ENCODE peak calls at places on chromosomes 11 and 22, in five cellular contexts. G is germinal center, S is epithelial cell of esophagus, P is amniotic stem cell, L is left colon. Q is an unnamed sample.

GRCh38 chr11:78354741-78355705 is 62.6 kb downstream of the GAB2 start:
- DNase-seq in L (no peak), G (no peak), S (no peak), P (no peak), Q (no peak)

GRCh38 chr11:72939031-72939430 is 124.8 kb downstream of the ATG16L2 start:
- DNase-seq in L (no peak), S (no peak), P (no peak), G (no peak), Q (no peak)

GRCh38 chr11:77411717-77412441 is 62.0 kb downstream of the PAK1 start:
- DNase-seq in S (peak; percentile 92), G (peak; percentile 82), P (peak; percentile 80), L (peak; percentile 91), Q (peak; percentile 70)

GRCh38 chr11:119196833-119197483 is 9.2 kb upstream of the CBL start:
- DNase-seq in G (peak; percentile 86), L (peak; percentile 73), P (peak; percentile 54), S (peak; percentile 93), Q (peak; percentile 88)

GRCh38 chr22:49062155-49063039 is 765.3 kb downstream of the BRD1 start:
- DNase-seq in G (no peak), P (no peak), S (no peak), L (no peak), Q (no peak)

GRCh38 chr11:85889676-85890579 is 34.7 kb downstream of the CCDC83 start:
- DNase-seq in L (no peak), P (no peak), S (peak; percentile 89), G (no peak), Q (peak; percentile 93)

GRCh38 chr11:68257477-68258362 is 14.1 kb downstream of the C11orf24 start:
- DNase-seq in P (peak; percentile 86), G (peak; percentile 79), S (peak; percentile 85), L (peak; percentile 100), Q (peak; percentile 77)

GRCh38 chr11:10058356-10058755 is 235.7 kb downstream of the SBF2 start:
- DNase-seq in G (no peak), S (peak; percentile 8), P (no peak), L (no peak), Q (no peak)

GRCh38 chr22:28989035-28989464 is 72.6 kb downstream of the C22orf31 start:
- DNase-seq in P (no peak), G (no peak), L (no peak), S (peak; percentile 53), Q (peak; percentile 91)

GRCh38 chr22:49083607-49084006 is 744.1 kb downstream of the BRD1 start:
- DNase-seq in P (no peak), L (no peak), G (no peak), S (no peak), Q (no peak)

GRCh38 chr11:35148163-35148562 is 9.2 kb downstream of the CD44 start:
- DNase-seq in G (no peak), P (no peak), L (no peak), S (no peak), Q (no peak)

GRCh38 chr11:11171854-11172253 is 181.2 kb downstream of the CSNK2A3 start:
- DNase-seq in L (no peak), S (no peak), P (no peak), G (no peak), Q (no peak)

GRCh38 chr11:101430236-101430635 is 153.6 kb downstream of the TRPC6 start:
- DNase-seq in G (no peak), S (no peak), P (no peak), L (no peak), Q (no peak)

GRCh38 chr11:106398396-106399074 is 321.1 kb downstream of the AASDHPPT start:
- DNase-seq in S (no peak), G (no peak), P (peak; percentile 23), L (no peak), Q (peak; percentile 72)

GRCh38 chr22:21443735-21444421 is 23.3 kb upstream of the TMEM191C start:
- DNase-seq in G (no peak), L (no peak), S (no peak), P (no peak), Q (no peak)

GRCh38 chr22:25097006-25097405 is 102.7 kb upstream of the CRYBB3 start:
- DNase-seq in P (no peak), G (no peak), S (no peak), L (no peak), Q (no peak)

GRCh38 chr11:62535802-62536201 is 10.8 kb downstream of the AHNAK start:
- DNase-seq in L (no peak), P (no peak), G (no peak), S (no peak), Q (no peak)